ENCODE peak calls at places on chromosomes 11 and 22, in five cellular contexts. J, X, F, S and I are unnamed samples.

GRCh38 chr11:12526789-12527188 is 147.4 kb upstream of the TEAD1 start:
- DNase-seq in J (no peak), X (peak), F (no peak), S (no peak), I (no peak)

GRCh38 chr11:39541945-39542351 is 1917.5 kb downstream of the LRRC4C start:
- DNase-seq in J (peak), X (no peak), F (peak), S (peak), I (no peak)

GRCh38 chr11:10896493-10896892 is 38.6 kb upstream of the ZBED5 start:
- DNase-seq in J (no peak), X (no peak), F (no peak), S (no peak), I (no peak)

GRCh38 chr11:71330996-71331395 is 78.6 kb upstream of the SHANK2 start:
- DNase-seq in J (no peak), X (no peak), F (no peak), S (no peak), I (no peak)

GRCh38 chr11:126765196-126765595 is 235.4 kb downstream of the KIRREL3 start:
- DNase-seq in J (no peak), X (no peak), F (no peak), S (no peak), I (no peak)

GRCh38 chr22:30591191-30591587 is 521 bp downstream of the PES1 start:
- DNase-seq in J (no peak), X (peak), F (peak), S (no peak), I (no peak)

GRCh38 chr11:57777969-57778317 is 16.3 kb downstream of the CTNND1 start:
- DNase-seq in J (no peak), X (no peak), F (no peak), S (no peak), I (no peak)

GRCh38 chr11:128936546-128937275 is 6.0 kb downstream of the TP53AIP1 start:
- DNase-seq in J (peak), X (peak), F (peak), S (peak), I (peak)

GRCh38 chr22:40116496-40117200 is 61.1 kb upstream of the TNRC6B start:
- DNase-seq in J (no peak), X (no peak), F (no peak), S (no peak), I (no peak)

GRCh38 chr11:59818572-59818971 is 8.0 kb upstream of the MRPL16 start:
- DNase-seq in J (no peak), X (no peak), F (no peak), S (no peak), I (no peak)

GRCh38 chr11:57438345-57439280 is 11.7 kb upstream of the SLC43A3 start:
- DNase-seq in J (no peak), X (no peak), F (peak), S (no peak), I (no peak)

GRCh38 chr22:22884888-22885840 is 2.5 kb upstream of the IGLL5 start:
- DNase-seq in J (no peak), X (no peak), F (no peak), S (peak), I (no peak)

GRCh38 chr11:2085251-2086066 is 53.7 kb downstream of the IGF2 start:
- DNase-seq in J (no peak), X (no peak), F (no peak), S (no peak), I (no peak)

GRCh38 chr11:134469627-134470026 is 57.6 kb upstream of the B3GAT1 start:
- DNase-seq in J (no peak), X (no peak), F (peak), S (no peak), I (no peak)

GRCh38 chr22:38850399-38850798 is 6.6 kb upstream of the NPTXR start:
- DNase-seq in J (no peak), X (no peak), F (no peak), S (no peak), I (no peak)

GRCh38 chr11:8913961-8914660 is 3.1 kb downstream of the AKIP1 start:
- DNase-seq in J (peak), X (peak), F (no peak), S (peak), I (peak)

GRCh38 chr11:60194511-60194910 is 11.6 kb upstream of the MS4A6A start:
- DNase-seq in J (no peak), X (no peak), F (no peak), S (no peak), I (no peak)

GRCh38 chr11:125025968-125026367 is 37.1 kb upstream of the SLC37A2 start:
- DNase-seq in J (no peak), X (no peak), F (no peak), S (no peak), I (no peak)

GRCh38 chr11:5258543-5259262 is 4.1 kb upstream of the HBG2 start:
- DNase-seq in J (no peak), X (no peak), F (no peak), S (peak), I (no peak)

GRCh38 chr22:24894220-24894975 is 52.1 kb downstream of the LHFPL7 start:
- DNase-seq in J (no peak), X (peak), F (peak), S (no peak), I (no peak)

GRCh38 chr22:40196628-40197027 is 18.9 kb downstream of the TNRC6B start:
- DNase-seq in J (no peak), X (peak), F (no peak), S (no peak), I (no peak)

GRCh38 chr11:42967653-42968052 is 344.1 kb upstream of the API5 start:
- DNase-seq in J (no peak), X (no peak), F (no peak), S (no peak), I (no peak)

GRCh38 chr11:60987577-60988277 is 16.2 kb downstream of the CD6 start:
- DNase-seq in J (no peak), X (no peak), F (no peak), S (no peak), I (no peak)

GRCh38 chr11:60924110-60924905 is at the start of gene TMEM132A:
- DNase-seq in J (peak), X (peak), F (peak), S (peak), I (peak)

GRCh38 chr11:68837583-68838571 is 3.8 kb downstream of the CPT1A start:
- DNase-seq in J (no peak), X (no peak), F (peak), S (no peak), I (no peak)
- H3K9ac ChIP-seq in J (no peak), X (peak), F (no peak), S (no peak), I (no peak)

DNA sequence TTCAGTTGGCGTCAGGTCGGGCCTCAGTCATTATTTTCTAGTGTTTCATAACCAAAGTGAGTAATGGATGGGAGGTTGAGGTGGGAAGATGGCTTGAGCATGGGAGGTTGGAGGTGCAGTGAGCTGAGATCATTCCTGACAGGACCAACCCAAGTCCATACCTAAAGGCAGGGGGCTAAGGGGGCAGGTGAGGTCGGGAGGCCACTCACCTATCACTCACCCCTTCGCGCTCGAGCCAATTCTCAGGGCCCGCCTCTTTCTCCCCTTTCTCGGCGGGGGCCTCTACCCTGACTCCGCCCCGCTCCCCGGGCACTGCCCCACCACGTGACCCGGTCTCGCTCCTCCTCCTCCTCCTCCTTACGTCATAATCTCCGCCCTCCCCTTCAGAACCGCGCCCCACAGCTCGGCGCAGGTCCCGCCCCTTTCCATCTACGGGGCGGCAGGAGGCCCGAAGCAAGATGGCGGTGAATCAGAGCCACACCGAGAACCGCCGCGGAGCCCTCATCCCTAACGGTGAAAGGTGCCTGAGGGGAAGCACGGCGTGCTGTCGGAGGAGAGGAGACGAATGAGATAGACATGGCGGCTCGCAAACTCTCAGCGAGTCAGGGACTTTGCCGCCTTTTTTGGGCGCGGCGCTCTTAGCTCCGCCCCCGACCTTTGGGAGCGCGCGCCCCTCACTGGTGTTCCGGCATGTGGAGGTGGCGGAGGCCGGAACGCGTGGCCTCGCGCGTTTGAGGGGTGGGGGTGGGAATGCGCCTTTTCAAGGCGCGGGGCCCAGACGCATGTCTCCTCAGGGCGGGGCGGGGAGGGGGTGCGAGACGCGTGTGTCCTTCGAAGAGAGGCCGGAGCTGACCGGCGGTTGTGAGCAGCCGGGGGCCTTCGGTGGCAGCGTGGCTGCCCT is at the start of gene WBP2NL:
- DNase-seq in J (no peak), X (no peak), F (peak), S (no peak), I (no peak)
- H2BK12ac ChIP-seq in J (no peak), X (no peak), F (no peak), S (no peak), I (no peak)

GRCh38 chr11:102306817-102307814 is 10.2 kb upstream of the BIRC3 start:
- DNase-seq in J (no peak), X (no peak), F (no peak), S (no peak), I (no peak)
- H3K9ac ChIP-seq in J (no peak), X (no peak), F (no peak), S (no peak), I (no peak)

GRCh38 chr11:69365567-69365966 is 71.6 kb downstream of the MYEOV start:
- DNase-seq in J (peak), X (no peak), F (no peak), S (no peak), I (no peak)
- H2BK12ac ChIP-seq in J (no peak), X (peak), F (no peak), S (no peak), I (no peak)

DNA sequence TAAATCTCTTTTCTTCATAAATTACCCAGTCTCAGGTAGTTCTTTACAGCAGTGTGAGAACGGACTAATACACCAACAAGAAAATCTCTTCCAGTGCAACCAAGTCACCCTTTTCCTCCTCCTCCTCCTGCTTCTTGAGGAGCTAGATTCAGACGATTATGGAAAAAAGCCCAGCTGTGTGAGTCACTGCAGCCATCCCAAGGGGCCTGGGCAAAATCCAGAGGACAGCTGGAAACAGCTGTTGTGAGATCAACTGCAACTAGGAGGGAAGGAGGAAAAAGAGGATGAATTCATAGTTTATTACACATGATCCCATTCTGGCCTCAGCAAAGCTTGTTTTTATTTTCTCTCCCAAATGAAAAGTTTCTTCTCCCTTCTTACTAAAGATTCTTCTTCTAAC is 32.9 kb downstream of the RBFOX2 start:
- DNase-seq in J (no peak), X (peak), F (peak), S (no peak), I (no peak)
- H3K9ac ChIP-seq in J (no peak), X (peak), F (no peak), S (no peak), I (no peak)

GRCh38 chr11:96063053-96063452 is 139.1 kb upstream of the MTMR2 start:
- DNase-seq in J (no peak), X (no peak), F (no peak), S (no peak), I (no peak)
- H2BK12ac ChIP-seq in J (no peak), X (no peak), F (no peak), S (no peak), I (no peak)

GRCh38 chr22:44707752-44708151 is 5.7 kb downstream of the PRR5 start:
- DNase-seq in J (no peak), X (no peak), F (no peak), S (no peak), I (no peak)
- H3K9ac ChIP-seq in J (no peak), X (no peak), F (no peak), S (no peak), I (no peak)

GRCh38 chr11:665062-665706 is 28.1 kb downstream of the DRD4 start:
- DNase-seq in J (no peak), X (no peak), F (no peak), S (no peak), I (no peak)
- H2BK12ac ChIP-seq in J (no peak), X (no peak), F (no peak), S (no peak), I (no peak)

GRCh38 chr11:118907749-118908106 is 18.0 kb downstream of the BCL9L start:
- DNase-seq in J (no peak), X (no peak), F (no peak), S (peak), I (no peak)
- H3K9ac ChIP-seq in J (no peak), X (peak), F (no peak), S (no peak), I (no peak)